ENCODE peak calls at places on chromosome 1, in eight cellular contexts. X is T-helper 2 cell; P is T-helper 17 cell; Q is activated CD4-positive, alpha-beta T cell treated with anti-CD3 and anti-CD28 coated beads, Interleukin-2, amount 10 ng/mL, durations not matched to agents 7 days and 5 days; C is HS-5; G is psoas muscle; L is IMR-90; S is LoVo. Y is an unnamed sample.

GRCh38 chr1:56160916-56161315 is 418.4 kb downstream of the PLPP3 start:
- DNase-seq in P (no peak), S (no peak), X (no peak), L (no peak), C (no peak), Q (no peak), G (no peak), Y (no peak)

GRCh38 chr1:173245892-173246291 is 38.8 kb upstream of the TNFSF4 start:
- DNase-seq in X (no peak), S (no peak), Q (no peak), G (no peak), P (no peak), C (no peak), L (no peak), Y (no peak)

GRCh38 chr1:25544819-25545218 is 1.4 kb downstream of the LDLRAP1 start:
- DNase-seq in G (peak; percentile 55), C (no peak), X (no peak), L (no peak), Q (no peak), P (no peak), S (no peak), Y (no peak)

GRCh38 chr1:145845144-145845513 is 301 bp upstream of the NUDT17 start:
- DNase-seq in C (peak; percentile 37), G (no peak), S (no peak), Q (no peak), P (no peak), L (no peak), X (no peak), Y (no peak)

GRCh38 chr1:42319871-42320484 is 15.1 kb downstream of the FOXJ3 start:
- DNase-seq in S (no peak), G (no peak), P (no peak), Q (peak; percentile 56), C (no peak), L (no peak), X (peak; percentile 36), Y (peak; percentile 25)

GRCh38 chr1:234515821-234516241 is 36.9 kb upstream of the TARBP1 start:
- DNase-seq in X (no peak), L (peak; percentile 61), C (peak; percentile 81), P (no peak), Q (no peak), S (peak; percentile 18), G (no peak), Y (no peak)

GRCh38 chr1:40397258-40397657 is 23.7 kb downstream of the SMAP2 start:
- DNase-seq in G (no peak), C (no peak), Q (no peak), S (no peak), P (no peak), L (no peak), X (no peak), Y (no peak)

GRCh38 chr1:205542367-205542766 is 37.9 kb downstream of the CDK18 start:
- DNase-seq in L (no peak), G (peak; percentile 32), Q (no peak), X (no peak), C (no peak), S (no peak), P (no peak), Y (no peak)

GRCh38 chr1:201593200-201593828 is 54.4 kb downstream of the NAV1 start:
- DNase-seq in S (no peak), X (no peak), P (no peak), L (peak; percentile 97), C (peak; percentile 58), Q (no peak), G (peak; percentile 64), Y (no peak)

GRCh38 chr1:66563094-66563800 is 29.3 kb downstream of the SGIP1 start:
- DNase-seq in X (no peak), L (peak; percentile 95), G (no peak), Q (no peak), S (no peak), P (no peak), C (peak; percentile 87), Y (no peak)

GRCh38 chr1:147444381-147444780 is 96.9 kb upstream of the BCL9 start:
- DNase-seq in G (no peak), L (no peak), S (no peak), P (no peak), Q (no peak), C (no peak), X (no peak), Y (no peak)

GRCh38 chr1:97050501-97050900 is 328.9 kb downstream of the PTBP2 start:
- DNase-seq in C (peak; percentile 9), P (no peak), X (no peak), G (no peak), L (peak; percentile 59), S (no peak), Q (no peak), Y (no peak)

GRCh38 chr1:58926177-58926576 is 142.3 kb upstream of the JUN start:
- DNase-seq in S (no peak), L (no peak), C (no peak), G (no peak), Q (no peak), P (no peak), X (no peak), Y (no peak)

GRCh38 chr1:151475175-151475574 is 15.9 kb upstream of the POGZ start:
- DNase-seq in P (no peak), X (no peak), G (no peak), C (no peak), S (no peak), Q (no peak), L (peak; percentile 46), Y (no peak)

GRCh38 chr1:208174736-208175507 is 69.3 kb downstream of the PLXNA2 start:
- DNase-seq in C (no peak), X (no peak), G (no peak), S (no peak), L (peak; percentile 68), Q (no peak), P (no peak), Y (no peak)

GRCh38 chr1:61436491-61437120 is 288.3 kb downstream of the TM2D1 start:
- DNase-seq in G (no peak), P (no peak), C (no peak), S (no peak), Q (no peak), L (no peak), X (no peak), Y (no peak)

GRCh38 chr1:238642231-238642630 is 744.1 kb upstream of the CHRM3 start:
- DNase-seq in X (no peak), G (no peak), S (no peak), C (no peak), Q (no peak), P (no peak), L (peak; percentile 75), Y (no peak)

GRCh38 chr1:79575424-79575823 is 568.9 kb upstream of the ADGRL4 start:
- DNase-seq in G (no peak), S (no peak), P (no peak), Q (no peak), X (no peak), C (no peak), L (no peak), Y (no peak)

GRCh38 chr1:235325854-235326253 is 2.1 kb downstream of the ARID4B start:
- DNase-seq in G (no peak), S (no peak), X (no peak), L (no peak), Q (no peak), P (no peak), C (no peak), Y (no peak)

GRCh38 chr1:73593379-73593778 is 604.6 kb downstream of the LRRIQ3 start:
- DNase-seq in P (no peak), S (peak; percentile 77), C (peak; percentile 61), G (no peak), Q (no peak), L (no peak), X (no peak), Y (no peak)

GRCh38 chr1:81129366-81129765 is 671.4 kb upstream of the ADGRL2 start:
- DNase-seq in X (no peak), G (no peak), S (no peak), L (no peak), P (no peak), C (no peak), Q (no peak), Y (no peak)

Y was measured in natural killer cell.